ENCODE peak calls at places on chromosomes 7 and 10, in four cellular contexts. One of them, this sample, is unnamed.
A peak's percentile ranks its signal among the peaks of the same experiment; 100 is the strongest.

GRCh38 chr10:21265622-21266021 is 259.9 kb downstream of the SKIDA1 start:
- DNase-seq in GM12891: no peak
- DNase-seq in ovary: no peak
- DNase-seq in adrenal gland: no peak
- DNase-seq in this sample: no peak

GRCh38 chr10:48239618-48240017 is 34.9 kb downstream of the FRMPD2 start:
- DNase-seq in adrenal gland: peak; percentile 13
- DNase-seq in ovary: no peak
- DNase-seq in GM12891: no peak
- DNase-seq in this sample: no peak

GRCh38 chr10:86186633-86187032 is 180.0 kb downstream of the GRID1 start:
- DNase-seq in ovary: no peak
- DNase-seq in adrenal gland: no peak
- DNase-seq in GM12891: no peak
- DNase-seq in this sample: no peak

GRCh38 chr7:28862876-28863275 is 95.3 kb downstream of the TRIL start:
- DNase-seq in adrenal gland: no peak
- DNase-seq in ovary: no peak
- DNase-seq in GM12891: no peak
- DNase-seq in this sample: peak; percentile 13

GRCh38 chr10:53387546-53387945 is 615.0 kb upstream of the MBL2 start:
- DNase-seq in ovary: no peak
- DNase-seq in adrenal gland: no peak
- DNase-seq in GM12891: no peak
- DNase-seq in this sample: no peak

GRCh38 chr7:22631730-22632129 is 95.3 kb upstream of the IL6 start:
- DNase-seq in ovary: no peak
- DNase-seq in adrenal gland: no peak
- DNase-seq in GM12891: no peak
- DNase-seq in this sample: no peak

GRCh38 chr10:43857206-43857952 is 208.7 kb upstream of the ZNF32 start:
- DNase-seq in adrenal gland: no peak
- DNase-seq in GM12891: no peak
- DNase-seq in ovary: peak; percentile 7
- DNase-seq in this sample: no peak

GRCh38 chr10:36538945-36539586 is 586.3 kb upstream of the ANKRD30A start:
- DNase-seq in GM12891: no peak
- DNase-seq in ovary: no peak
- DNase-seq in adrenal gland: peak; percentile 55
- DNase-seq in this sample: no peak

GRCh38 chr10:62851449-62851848 is 35.3 kb upstream of the EGR2 start:
- DNase-seq in GM12891: no peak
- DNase-seq in adrenal gland: no peak
- DNase-seq in ovary: no peak
- DNase-seq in this sample: no peak

GRCh38 chr7:132770055-132770454 is 193.8 kb upstream of the PLXNA4 start:
- DNase-seq in GM12891: no peak
- DNase-seq in adrenal gland: no peak
- DNase-seq in ovary: no peak
- DNase-seq in this sample: no peak

GRCh38 chr7:28533731-28534531 is 121.6 kb downstream of the CREB5 start:
- DNase-seq in adrenal gland: no peak
- DNase-seq in ovary: peak; percentile 50
- DNase-seq in GM12891: no peak
- DNase-seq in this sample: no peak

GRCh38 chr10:52951819-52952218 is 179.2 kb upstream of the MBL2 start:
- DNase-seq in GM12891: peak; percentile 25
- DNase-seq in ovary: no peak
- DNase-seq in adrenal gland: peak; percentile 62
- DNase-seq in this sample: no peak

GRCh38 chr10:4588824-4589223 is 237.2 kb upstream of the AKR1E2 start:
- DNase-seq in GM12891: no peak
- DNase-seq in adrenal gland: no peak
- DNase-seq in ovary: no peak
- DNase-seq in this sample: no peak

GRCh38 chr10:75505293-75505692 is 73.9 kb downstream of the LRMDA start:
- DNase-seq in ovary: no peak
- DNase-seq in GM12891: no peak
- DNase-seq in adrenal gland: no peak
- DNase-seq in this sample: no peak

GRCh38 chr7:3998060-3998459 is 684.0 kb upstream of the FOXK1 start:
- DNase-seq in GM12891: no peak
- DNase-seq in adrenal gland: no peak
- DNase-seq in ovary: no peak
- DNase-seq in this sample: peak; percentile 77

GRCh38 chr7:4824120-4824775 is 37.6 kb downstream of the PAPOLB start:
- DNase-seq in ovary: peak; percentile 67
- DNase-seq in adrenal gland: no peak
- DNase-seq in GM12891: no peak
- DNase-seq in this sample: peak; percentile 68

GRCh38 chr7:113087278-113087998 is 811 bp upstream of the GPR85 start:
- DNase-seq in adrenal gland: no peak
- DNase-seq in ovary: no peak
- DNase-seq in GM12891: no peak
- DNase-seq in this sample: no peak

GRCh38 chr10:97365761-97366351 is 31.3 kb upstream of the FRAT2 start:
- DNase-seq in ovary: no peak
- DNase-seq in GM12891: no peak
- DNase-seq in adrenal gland: no peak
- DNase-seq in this sample: no peak

DNA sequence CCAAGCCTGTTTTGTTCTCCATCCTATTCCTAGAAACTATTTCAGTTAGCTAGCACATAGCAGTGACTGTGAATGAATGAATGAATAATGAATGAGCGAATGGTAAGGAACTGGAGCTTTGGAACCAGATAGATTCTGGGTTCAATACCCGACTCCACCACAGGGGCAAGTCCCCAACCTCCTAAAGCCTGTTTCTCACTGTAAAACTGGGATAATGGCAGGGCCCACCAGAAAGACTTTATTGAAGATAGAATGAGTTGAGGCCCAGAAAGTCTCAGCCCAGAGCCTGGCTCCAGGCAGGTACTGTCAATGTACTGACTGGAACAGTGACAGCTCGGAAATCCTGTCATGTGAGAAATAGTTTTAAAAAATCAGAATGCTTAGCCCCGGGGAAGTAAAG is 1.1 kb upstream of the CDH23 start:
- DNase-seq in GM12891: no peak
- DNase-seq in ovary: no peak
- DNase-seq in adrenal gland: peak; percentile 23
- DNase-seq in this sample: peak; percentile 6
- TF ChIP-seq POLR2A in GM12891: no peak
- TF ChIP-seq POLR2A in ovary: no peak
- TF ChIP-seq POLR2A in adrenal gland: no peak
- TF ChIP-seq POLR2A in this sample: no peak

GRCh38 chr7:128453836-128454804 is 1.6 kb upstream of the HILPDA start:
- DNase-seq in GM12891: no peak
- DNase-seq in ovary: peak; percentile 95
- DNase-seq in adrenal gland: peak; percentile 87
- DNase-seq in this sample: no peak
- TF ChIP-seq POLR2A in GM12891: no peak
- TF ChIP-seq POLR2A in ovary: peak; percentile 55
- TF ChIP-seq POLR2A in adrenal gland: no peak
- TF ChIP-seq POLR2A in this sample: no peak

DNA sequence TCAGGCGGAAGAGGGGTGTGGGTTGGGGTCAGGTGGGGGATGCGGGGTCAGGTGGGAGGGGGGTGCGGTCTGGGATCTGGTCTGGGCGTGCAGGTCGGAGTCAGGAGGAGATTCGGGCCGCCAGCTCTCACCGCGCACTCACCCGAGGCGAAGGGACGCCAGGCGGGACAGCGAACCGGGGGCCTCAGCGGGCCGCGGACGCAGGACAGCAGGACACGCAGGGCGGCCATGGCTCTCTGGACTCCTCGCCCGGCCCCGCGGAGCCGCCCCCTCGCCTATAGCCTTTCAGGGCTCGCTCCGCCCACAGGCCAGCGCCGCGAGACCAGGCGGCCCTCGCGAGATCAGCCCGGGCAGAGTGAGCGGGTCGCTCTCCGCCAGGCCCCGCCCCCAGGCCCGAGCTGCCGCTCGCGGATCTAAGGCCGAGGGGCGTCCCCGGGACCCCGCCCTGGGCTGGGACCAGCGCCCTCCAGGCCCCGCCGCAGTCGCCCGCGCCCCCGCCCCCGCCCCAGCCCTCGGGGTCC is at the start of gene ECHS1:
- DNase-seq in adrenal gland: peak; percentile 98
- DNase-seq in ovary: peak; percentile 94
- DNase-seq in GM12891: peak; percentile 100
- DNase-seq in this sample: peak; percentile 100
- TF ChIP-seq POLR2A in adrenal gland: peak; percentile 49
- TF ChIP-seq POLR2A in ovary: peak; percentile 45
- TF ChIP-seq POLR2A in GM12891: peak; percentile 83
- TF ChIP-seq POLR2A in this sample: peak; percentile 51

DNA sequence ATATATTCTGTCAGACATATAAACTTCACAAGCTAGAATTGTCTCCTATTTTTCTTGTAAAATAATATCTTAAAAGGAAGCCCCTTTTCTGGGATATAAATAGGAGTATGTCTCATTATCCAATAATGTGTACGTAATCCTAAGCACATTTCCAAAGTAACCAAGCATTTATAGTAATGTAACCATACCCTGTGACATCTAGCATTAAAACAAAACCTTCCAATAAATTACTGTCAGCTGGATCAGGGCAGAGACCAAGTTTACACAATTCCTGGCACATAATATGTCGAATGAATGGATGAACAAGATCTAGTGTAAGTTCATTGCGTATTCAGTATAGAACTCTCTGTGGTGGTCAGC is 14.2 kb downstream of the CPED1 start:
- DNase-seq in GM12891: no peak
- DNase-seq in adrenal gland: no peak
- DNase-seq in ovary: no peak
- DNase-seq in this sample: no peak
- TF ChIP-seq POLR2A in GM12891: no peak
- TF ChIP-seq POLR2A in adrenal gland: no peak
- TF ChIP-seq POLR2A in ovary: no peak
- TF ChIP-seq POLR2A in this sample: no peak

GRCh38 chr7:63044721-63045120 is 953.9 kb upstream of the ZNF722 start:
- DNase-seq in GM12891: no peak
- DNase-seq in ovary: no peak
- DNase-seq in adrenal gland: no peak
- DNase-seq in this sample: no peak

GRCh38 chr7:63046612-63047011 is 952.0 kb upstream of the ZNF722 start:
- DNase-seq in ovary: no peak
- DNase-seq in adrenal gland: no peak
- DNase-seq in GM12891: no peak
- DNase-seq in this sample: no peak

GRCh38 chr7:63047546-63047945 is 951.1 kb upstream of the ZNF722 start:
- DNase-seq in GM12891: no peak
- DNase-seq in ovary: no peak
- DNase-seq in adrenal gland: no peak
- DNase-seq in this sample: no peak

GRCh38 chr7:63045575-63045974 is 953.1 kb upstream of the ZNF722 start:
- DNase-seq in ovary: no peak
- DNase-seq in adrenal gland: no peak
- DNase-seq in GM12891: no peak
- DNase-seq in this sample: no peak

DNA sequence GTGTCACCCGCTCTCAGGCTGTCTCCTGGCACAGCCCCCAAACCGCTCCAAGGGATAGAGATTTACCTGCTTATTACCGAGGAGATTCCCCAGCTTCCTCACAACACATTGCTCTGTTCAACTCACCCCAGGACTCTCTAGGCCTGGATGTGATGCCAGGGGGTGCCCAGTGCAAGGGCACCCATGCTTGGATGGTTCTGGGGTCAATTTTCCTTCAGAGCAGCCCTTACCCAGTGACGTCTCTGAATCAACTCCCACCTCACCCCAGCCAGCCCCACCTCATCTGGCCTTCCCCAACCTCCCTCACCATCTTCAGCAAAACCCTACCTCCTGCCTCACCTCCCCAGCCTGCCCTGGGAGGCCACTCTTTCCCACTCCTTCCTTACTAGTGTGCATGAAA is 951.6 kb upstream of the ZNF722 start:
- DNase-seq in GM12891: no peak
- DNase-seq in adrenal gland: no peak
- DNase-seq in ovary: no peak
- DNase-seq in this sample: no peak
- TF ChIP-seq POLR2A in GM12891: no peak
- TF ChIP-seq POLR2A in adrenal gland: no peak
- TF ChIP-seq POLR2A in ovary: no peak
- TF ChIP-seq POLR2A in this sample: no peak

This sample was measured in upper lobe of left lung.